ENCODE peak calls at places on chromosomes 6 and 20, in seven cellular contexts. T is WTC11, P is A549, S is SK-N-SH, O is K562, Y is IMR-90, A is GM12878. D is an unnamed sample.

GRCh38 chr6:135423649-135424128 is 73.9 kb downstream of the AHI1 start:
- DNase-seq in O (peak), P (peak), Y (peak), T (no peak), A (peak), S (peak), D (peak)

GRCh38 chr6:12749531-12750379 is 33.2 kb downstream of the PHACTR1 start:
- DNase-seq in P (no peak), A (no peak), O (no peak), T (peak), S (peak), Y (no peak), D (no peak)

GRCh38 chr20:48476854-48477253 is 350.9 kb downstream of the PREX1 start:
- DNase-seq in T (no peak), O (no peak), S (no peak), A (no peak), P (no peak), Y (no peak), D (peak)

GRCh38 chr6:131950767-131951575 is at the start of gene CCN2:
- DNase-seq in O (no peak), S (peak), P (peak), A (no peak), T (peak), Y (peak), D (peak)

GRCh38 chr20:38260378-38261053 is at the start of gene KIAA1755:
- DNase-seq in T (peak), Y (no peak), P (no peak), A (no peak), O (peak), S (peak), D (peak)

GRCh38 chr6:140736227-140736626 is 1361.8 kb upstream of the CITED2 start:
- DNase-seq in P (no peak), O (no peak), T (no peak), A (no peak), S (no peak), Y (no peak), D (no peak)

GRCh38 chr20:25308671-25309394 is 60.9 kb downstream of the PYGB start:
- DNase-seq in O (no peak), S (no peak), Y (peak), A (no peak), P (no peak), T (no peak), D (peak)

GRCh38 chr6:11710968-11711643 is 67.5 kb downstream of the ADTRP start:
- DNase-seq in A (no peak), S (no peak), O (no peak), P (no peak), T (no peak), Y (no peak), D (no peak)

GRCh38 chr20:35963878-35964277 is 4.5 kb upstream of the CNBD2 start:
- DNase-seq in Y (no peak), S (no peak), A (no peak), T (no peak), P (no peak), O (no peak), D (no peak)

GRCh38 chr20:49853640-49854039 is 41.0 kb downstream of the SLC9A8 start:
- DNase-seq in P (no peak), O (no peak), T (peak), S (peak), Y (peak), A (no peak), D (no peak)

GRCh38 chr6:112571486-112571885 is 224.4 kb downstream of the RFPL4B start:
- DNase-seq in T (no peak), A (no peak), P (no peak), S (no peak), Y (peak), O (no peak), D (no peak)

GRCh38 chr6:145836767-145837166 is 22.2 kb upstream of the FBXO30 start:
- DNase-seq in A (no peak), T (no peak), Y (no peak), P (no peak), O (no peak), S (no peak), D (no peak)

GRCh38 chr20:63176448-63177133 is 39.3 kb downstream of the YTHDF1 start:
- DNase-seq in A (no peak), Y (no peak), T (peak), O (no peak), P (no peak), S (no peak), D (no peak)

GRCh38 chr6:149082320-149082719 is 235.2 kb upstream of the TAB2 start:
- DNase-seq in A (no peak), Y (peak), O (peak), T (peak), S (peak), P (peak), D (peak)

GRCh38 chr20:3679749-3680700 is 1.8 kb downstream of the ADAM33 start:
- DNase-seq in Y (peak), A (no peak), P (no peak), O (no peak), T (peak), S (peak), D (no peak)

GRCh38 chr6:114432380-114432779 is 89.6 kb upstream of the HS3ST5 start:
- DNase-seq in T (no peak), O (no peak), S (no peak), P (no peak), Y (no peak), A (no peak), D (no peak)

DNA sequence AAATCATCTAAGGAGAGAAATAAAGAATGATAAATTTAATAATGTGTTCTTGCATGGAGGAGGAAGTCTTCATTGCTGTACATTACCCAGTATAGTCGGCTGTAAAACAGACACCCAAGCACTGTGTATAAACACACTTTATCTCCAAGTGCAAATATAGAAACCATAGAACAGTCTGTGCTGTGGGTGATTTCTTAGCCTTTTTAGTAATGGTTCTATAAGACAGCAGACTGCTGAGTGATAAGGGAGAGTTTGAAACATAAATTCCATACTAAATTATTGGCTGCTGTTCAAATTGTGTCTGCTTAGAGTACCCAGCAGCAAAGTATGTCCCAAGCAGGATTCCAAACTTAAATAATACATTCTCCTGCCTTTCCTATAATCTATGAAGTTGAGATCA is 4.6 kb downstream of the FILIP1 start:
- DNase-seq in T (no peak), P (no peak), A (no peak), Y (peak), O (no peak), S (no peak), D (no peak)
- TF ChIP-seq USF2 in T (no peak), P (no peak), A (no peak), Y (no peak), O (no peak), S (no peak), D (no peak)

DNA sequence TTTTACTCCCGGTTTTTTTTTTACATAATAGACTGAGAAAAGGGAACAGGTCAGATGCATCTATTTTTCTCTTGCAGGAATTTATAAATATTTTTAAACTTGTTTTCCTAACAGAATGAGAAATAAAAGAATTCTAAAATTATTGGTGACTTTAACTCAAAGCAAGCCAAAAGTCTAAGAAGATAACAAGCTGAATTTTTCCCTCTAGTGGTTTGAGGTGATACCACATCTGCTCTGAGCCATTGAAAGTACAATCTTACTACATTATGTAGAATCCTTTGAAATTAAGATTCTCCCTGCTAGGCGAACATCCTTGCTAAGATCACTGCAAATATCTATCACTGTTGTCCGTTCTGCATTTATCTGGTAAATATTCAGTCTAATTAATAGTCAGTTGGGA is 10.7 kb upstream of the STMND1 start:
- DNase-seq in P (no peak), A (no peak), O (peak), Y (peak), S (no peak), T (no peak), D (no peak)
- TF ChIP-seq CTCF in P (no peak), A (no peak), O (no peak), Y (peak), S (peak), T (no peak), D (no peak)

GRCh38 chr20:60528141-60528540 is 569.9 kb downstream of the CDH26 start:
- DNase-seq in A (no peak), O (no peak), Y (peak), S (no peak), P (no peak), T (no peak), D (no peak)
- TF ChIP-seq USF2 in A (no peak), O (no peak), Y (no peak), S (no peak), P (no peak), T (no peak), D (no peak)

GRCh38 chr6:7051780-7052440 is 55.9 kb upstream of the RREB1 start:
- DNase-seq in P (no peak), A (no peak), S (peak), T (peak), O (no peak), Y (no peak), D (no peak)

GRCh38 chr6:7052441-7052936 is 55.3 kb upstream of the RREB1 start:
- DNase-seq in P (no peak), A (no peak), O (no peak), S (peak), T (peak), Y (peak), D (no peak)

GRCh38 chr6:7050911-7051779 is 56.6 kb upstream of the RREB1 start:
- DNase-seq in O (no peak), S (no peak), A (no peak), T (peak), P (no peak), Y (peak), D (no peak)

GRCh38 chr6:7050099-7050498 is 57.7 kb upstream of the RREB1 start:
- DNase-seq in A (no peak), O (no peak), T (no peak), Y (no peak), P (no peak), S (no peak), D (no peak)

DNA sequence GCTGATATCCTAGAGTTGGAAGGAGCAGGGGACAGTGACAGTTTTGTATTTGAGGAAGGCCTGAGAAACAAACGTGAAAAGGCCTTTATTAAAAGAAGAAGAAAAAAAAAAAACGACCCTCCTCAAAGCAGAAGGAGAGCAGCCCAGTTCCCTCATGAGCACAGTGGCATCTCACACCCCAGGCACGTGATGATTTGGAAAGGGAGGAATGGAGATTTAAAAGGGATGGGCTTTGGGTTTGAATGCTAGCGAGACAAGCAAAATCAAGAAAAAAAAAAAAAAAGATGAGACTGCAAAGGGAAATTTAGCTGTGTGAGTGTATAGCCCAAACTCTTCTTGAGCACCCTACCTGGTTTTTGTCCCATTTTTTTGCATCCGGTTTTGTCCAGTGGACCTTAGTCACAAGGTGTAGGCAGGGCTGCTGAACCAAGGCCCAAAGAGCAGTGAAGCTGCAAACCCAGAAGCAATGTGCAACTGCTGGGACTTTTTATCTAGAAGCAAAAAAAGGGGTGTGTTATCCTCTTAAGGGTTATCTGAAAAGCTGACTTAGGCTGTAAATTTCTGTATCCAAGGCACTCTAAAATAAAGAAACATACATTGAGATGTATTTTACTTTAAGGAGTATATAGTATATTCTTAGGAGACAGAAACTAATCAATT is 54.5 kb upstream of the RREB1 start:
- DNase-seq in Y (no peak), S (no peak), T (no peak), P (no peak), A (no peak), O (no peak), D (no peak)
- TF ChIP-seq CTCF in Y (no peak), S (no peak), T (no peak), P (no peak), A (no peak), O (no peak), D (no peak)

DNA sequence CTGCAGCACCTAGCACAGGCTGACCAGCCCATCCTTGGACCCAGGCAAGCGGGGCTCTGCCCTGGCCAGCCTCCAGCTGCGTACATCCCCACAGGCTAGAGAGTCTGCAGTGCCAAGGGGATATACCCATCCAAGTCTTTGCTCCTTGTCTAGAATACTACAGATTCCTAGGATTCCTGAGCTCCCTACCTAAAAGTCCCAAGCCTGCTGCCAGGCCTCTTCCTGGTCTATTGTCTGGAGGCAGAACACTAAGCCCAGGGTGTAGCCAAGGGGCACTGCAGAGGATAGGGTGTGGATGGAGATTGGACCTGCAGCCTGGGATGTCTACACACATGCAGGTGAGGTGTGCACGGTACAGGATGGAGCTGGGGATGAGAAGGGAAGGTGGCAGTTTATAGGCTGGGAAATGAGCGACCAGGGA is 90.0 kb upstream of the SIRPA start:
- DNase-seq in P (no peak), Y (no peak), S (no peak), T (no peak), A (no peak), O (no peak), D (no peak)
- TF ChIP-seq USF2 in P (no peak), Y (no peak), S (no peak), T (no peak), A (no peak), O (no peak), D (no peak)

GRCh38 chr20:11716239-11716944 is 201.3 kb upstream of the BTBD3 start:
- DNase-seq in O (no peak), A (no peak), Y (peak), T (peak), S (peak), P (peak), D (peak)
- TF ChIP-seq CTCF in O (no peak), A (no peak), Y (peak), T (peak), S (peak), P (no peak), D (peak)

GRCh38 chr6:6843057-6843627 is 254.6 kb downstream of the LY86 start:
- DNase-seq in T (no peak), P (peak), O (no peak), A (no peak), S (no peak), Y (peak), D (no peak)

GRCh38 chr6:6841571-6841970 is 253.1 kb downstream of the LY86 start:
- DNase-seq in S (no peak), A (no peak), O (no peak), Y (no peak), T (no peak), P (no peak), D (no peak)

GRCh38 chr6:6843777-6844176 is 255.3 kb downstream of the LY86 start:
- DNase-seq in A (no peak), T (no peak), S (no peak), Y (no peak), P (no peak), O (no peak), D (no peak)

GRCh38 chr6:6840831-6841263 is 252.3 kb downstream of the LY86 start:
- DNase-seq in Y (no peak), P (no peak), T (no peak), O (no peak), S (no peak), A (no peak), D (no peak)

GRCh38 chr6:6842301-6842700 is 253.8 kb downstream of the LY86 start:
- DNase-seq in S (no peak), O (no peak), A (no peak), P (no peak), T (no peak), Y (no peak), D (no peak)
- TF ChIP-seq USF2 in S (no peak), O (no peak), A (no peak), P (no peak), T (no peak), Y (no peak), D (no peak)

D was measured in HepG2.